ENCODE peak calls at places on chromosomes 7 and 10, in six cellular contexts. X is IMR-90, H is neuronal stem cell, R is mesenchymal stem cell, F is mesendoderm, W is H1. K is an unnamed sample.

GRCh38 chr7:20998309-20998708 is 211.6 kb upstream of the SP8 start:
- DNase-seq in X (no peak), H (no peak), R (no peak), F (peak), W (no peak), K (no peak)

GRCh38 chr7:159125104-159125943 is 19.3 kb downstream of the VIPR2 start:
- DNase-seq in X (no peak), H (no peak), R (no peak), F (no peak), W (no peak), K (peak)

GRCh38 chr10:121036431-121036830 is 185.3 kb downstream of the WDR11 start:
- DNase-seq in X (no peak), H (no peak), R (peak), F (peak), W (no peak), K (no peak)

GRCh38 chr7:12199363-12199762 is 11.7 kb upstream of the TMEM106B start:
- DNase-seq in X (peak), H (no peak), R (peak), F (peak), W (no peak), K (no peak)

GRCh38 chr7:87797798-87798403 is 78.3 kb downstream of the SLC25A40 start:
- DNase-seq in X (peak), H (peak), R (peak), F (peak), W (no peak), K (no peak)

GRCh38 chr10:84613336-84614021 is 285.1 kb downstream of the CCSER2 start:
- DNase-seq in X (no peak), H (peak), R (peak), F (peak), W (peak), K (peak)

GRCh38 chr7:116527521-116527920 is 2.7 kb downstream of the CAV1 start:
- DNase-seq in X (peak), H (no peak), R (peak), F (no peak), W (no peak), K (no peak)

GRCh38 chr7:69738396-69738889 is 140.2 kb downstream of the AUTS2 start:
- DNase-seq in X (no peak), H (peak), R (peak), F (peak), W (no peak), K (no peak)

GRCh38 chr10:29496341-29497162 is 138.2 kb downstream of the SVIL start:
- DNase-seq in X (peak), H (peak), R (peak), F (peak), W (peak), K (peak)

GRCh38 chr10:75788394-75789205 is 357.2 kb downstream of the LRMDA start:
- DNase-seq in X (no peak), H (no peak), R (peak), F (peak), W (no peak), K (no peak)

GRCh38 chr10:2949948-2950354 is 117.4 kb upstream of the PFKP start:
- DNase-seq in X (peak), H (no peak), R (no peak), F (no peak), W (no peak), K (no peak)

GRCh38 chr10:112280205-112280921 is 2.8 kb upstream of the TECTB start:
- DNase-seq in X (no peak), H (no peak), R (no peak), F (no peak), W (no peak), K (no peak)

GRCh38 chr7:135790371-135790977 is 41.9 kb upstream of the FAM180A start:
- DNase-seq in X (no peak), H (no peak), R (no peak), F (no peak), W (no peak), K (no peak)
- H2BK120ac ChIP-seq in X (no peak), H (no peak), R (no peak), F (no peak), W (no peak), K (no peak)

DNA sequence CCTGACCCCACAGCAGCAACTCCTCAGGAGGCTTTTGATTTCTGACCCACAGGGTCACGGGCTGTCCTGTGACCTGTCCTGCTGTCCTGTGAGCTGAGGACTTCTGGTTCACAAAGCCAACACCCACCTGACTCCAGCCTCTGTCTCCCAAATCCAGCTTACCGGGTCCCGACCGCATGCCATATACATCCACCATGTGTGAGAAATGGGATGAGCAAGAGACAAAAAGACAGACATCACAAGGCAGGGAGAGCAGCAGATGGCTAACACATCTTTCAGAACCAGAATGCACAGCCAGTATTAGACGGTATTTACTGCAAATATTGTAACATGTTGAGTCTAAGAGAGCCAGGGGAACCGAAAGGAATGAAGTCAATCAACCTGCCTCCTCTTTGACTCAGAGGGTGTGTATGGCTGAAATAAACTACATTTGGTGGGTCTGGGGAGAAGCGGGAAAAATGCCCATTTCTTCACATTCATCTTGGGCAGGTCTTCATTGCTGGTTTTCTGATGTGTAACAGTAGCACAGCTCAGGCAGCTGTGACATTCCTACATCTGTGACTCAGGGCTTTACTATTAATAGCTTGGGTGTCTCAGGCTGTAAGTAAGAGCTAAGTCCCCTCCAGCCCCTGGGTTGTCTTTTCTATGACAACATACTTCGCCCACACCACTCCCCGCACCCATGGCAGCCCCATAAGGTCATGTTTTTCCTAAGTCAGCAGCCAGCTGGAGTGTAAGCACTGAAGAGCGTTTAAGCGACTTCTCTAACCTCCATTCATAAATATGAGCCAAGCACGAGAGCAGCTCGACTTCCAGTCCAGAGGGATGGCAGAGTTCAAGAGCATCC is 25.0 kb downstream of the ABLIM1 start:
- DNase-seq in X (peak), H (no peak), R (peak), F (peak), W (no peak), K (no peak)
- H2BK120ac ChIP-seq in X (peak), H (no peak), R (no peak), F (no peak), W (no peak), K (no peak)

DNA sequence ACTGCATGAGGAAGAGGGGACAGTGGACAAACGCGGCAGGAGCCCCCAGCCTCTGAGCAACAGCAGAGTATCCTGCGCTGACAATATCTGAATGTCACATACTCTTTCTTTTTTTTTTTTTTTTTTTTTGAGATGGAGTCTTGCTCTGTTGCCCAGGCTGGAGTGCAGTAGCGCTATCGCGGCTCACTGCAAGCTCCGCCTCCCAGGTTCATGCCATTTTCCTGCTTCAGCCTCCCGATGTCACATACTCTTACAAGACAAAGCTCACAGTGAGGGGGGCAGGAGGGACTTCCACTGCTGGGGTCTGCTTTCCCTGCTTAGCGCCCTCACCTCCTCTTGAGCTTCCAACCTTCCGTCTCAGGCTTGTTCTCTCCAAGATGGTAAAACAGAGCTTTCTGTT is 51.2 kb upstream of the TNS3 start:
- DNase-seq in X (no peak), H (no peak), R (no peak), F (no peak), W (no peak), K (no peak)
- H2BK120ac ChIP-seq in X (peak), H (no peak), R (no peak), F (no peak), W (no peak), K (no peak)

DNA sequence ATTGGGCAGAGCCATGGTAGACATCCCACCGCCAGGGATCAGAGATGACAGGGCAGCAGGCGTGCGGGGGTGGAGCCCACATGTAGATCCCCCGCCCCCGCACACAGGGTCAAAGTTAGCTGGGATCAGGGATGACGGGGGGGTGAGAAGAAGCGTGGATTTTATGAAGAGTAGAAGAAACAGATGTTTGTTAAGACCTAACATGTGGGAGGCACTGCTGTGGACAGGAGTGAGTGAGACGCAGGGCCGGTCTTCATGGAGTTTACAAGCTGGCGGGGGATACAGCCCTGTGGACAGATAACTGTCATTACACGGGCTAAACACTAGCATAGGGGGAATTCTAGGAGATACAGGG is 154.0 kb upstream of the KLF14 start:
- DNase-seq in X (no peak), H (no peak), R (peak), F (no peak), W (no peak), K (no peak)
- H2BK120ac ChIP-seq in X (peak), H (no peak), R (peak), F (no peak), W (no peak), K (no peak)

GRCh38 chr7:135772639-135773019 is 24.0 kb upstream of the FAM180A start:
- DNase-seq in X (no peak), H (no peak), R (no peak), F (peak), W (no peak), K (no peak)

GRCh38 chr7:135775230-135775629 is 26.6 kb upstream of the FAM180A start:
- DNase-seq in X (no peak), H (no peak), R (peak), F (no peak), W (no peak), K (no peak)

GRCh38 chr7:135773451-135773850 is 24.8 kb upstream of the FAM180A start:
- DNase-seq in X (peak), H (no peak), R (no peak), F (no peak), W (no peak), K (no peak)

GRCh38 chr7:135771961-135772638 is 23.5 kb upstream of the FAM180A start:
- DNase-seq in X (peak), H (no peak), R (peak), F (peak), W (no peak), K (no peak)

GRCh38 chr7:135774284-135774683 is 25.7 kb upstream of the FAM180A start:
- DNase-seq in X (peak), H (no peak), R (peak), F (peak), W (no peak), K (no peak)
- H2BK120ac ChIP-seq in X (peak), H (no peak), R (no peak), F (no peak), W (peak), K (no peak)

GRCh38 chr10:110398419-110399162 is 93.9 kb upstream of the SMNDC1 start:
- DNase-seq in X (peak), H (no peak), R (peak), F (peak), W (no peak), K (no peak)
- H2BK120ac ChIP-seq in X (peak), H (no peak), R (peak), F (no peak), W (no peak), K (no peak)

GRCh38 chr7:29385214-29385613 is 178.4 kb upstream of the PRR15 start:
- DNase-seq in X (no peak), H (no peak), R (no peak), F (no peak), W (no peak), K (no peak)

GRCh38 chr7:29381206-29382094 is 182.2 kb upstream of the PRR15 start:
- DNase-seq in X (no peak), H (no peak), R (no peak), F (no peak), W (no peak), K (no peak)

GRCh38 chr7:29384277-29384676 is 179.4 kb upstream of the PRR15 start:
- DNase-seq in X (no peak), H (no peak), R (no peak), F (no peak), W (no peak), K (no peak)

GRCh38 chr7:29391262-29391661 is 172.4 kb upstream of the PRR15 start:
- DNase-seq in X (no peak), H (no peak), R (no peak), F (no peak), W (no peak), K (no peak)

DNA sequence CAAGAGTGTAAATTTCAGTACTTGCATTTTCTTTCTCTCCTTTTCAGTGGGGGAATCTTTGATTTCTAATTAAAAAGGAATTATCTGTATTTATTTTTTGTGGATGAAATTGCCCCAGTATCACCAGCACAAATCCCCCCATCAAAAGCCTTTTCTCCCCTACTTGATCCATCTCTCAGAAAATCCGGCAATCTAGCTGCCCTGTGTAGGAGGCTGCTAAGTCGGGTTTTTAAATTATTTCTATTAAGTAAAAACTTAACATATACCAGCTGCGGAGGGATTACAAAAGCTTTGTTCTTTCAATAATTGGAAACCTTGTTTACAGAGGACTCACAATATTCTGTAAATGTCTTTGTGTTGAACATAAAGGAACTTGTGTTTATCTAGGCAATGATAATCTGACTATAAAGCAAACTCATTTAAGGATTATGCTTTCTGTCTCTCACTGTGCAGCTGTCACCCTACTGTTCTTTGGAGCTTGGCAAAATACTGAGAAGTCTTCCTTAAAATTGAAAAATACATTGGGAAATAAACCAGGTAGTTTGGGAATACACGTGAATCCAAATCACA is 177.4 kb upstream of the PRR15 start:
- DNase-seq in X (no peak), H (no peak), R (no peak), F (no peak), W (no peak), K (no peak)
- H2BK120ac ChIP-seq in X (no peak), H (no peak), R (no peak), F (no peak), W (no peak), K (no peak)

DNA sequence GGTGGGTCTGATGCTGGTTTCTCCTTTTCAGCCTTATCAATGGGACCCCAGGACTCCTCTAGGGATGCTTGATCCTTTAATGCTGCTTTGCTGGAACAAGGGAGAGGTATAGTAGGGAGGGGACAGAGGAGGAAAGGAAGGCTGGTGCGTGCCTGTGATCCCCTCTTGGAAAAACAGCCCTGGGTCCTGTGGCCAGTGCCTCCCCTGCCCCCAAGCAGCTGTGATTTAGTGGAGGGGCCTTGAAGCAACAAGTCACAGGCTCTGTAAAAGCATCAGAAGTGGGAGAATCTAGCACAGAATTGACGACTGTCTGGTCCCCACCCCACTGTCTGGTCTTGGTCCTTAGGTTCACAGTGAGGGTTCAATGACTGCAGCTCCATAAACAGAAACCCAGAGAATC is 237.7 kb downstream of the SKAP2 start:
- DNase-seq in X (no peak), H (no peak), R (no peak), F (no peak), W (no peak), K (no peak)
- H2BK120ac ChIP-seq in X (no peak), H (no peak), R (no peak), F (no peak), W (no peak), K (no peak)